ENCODE peak calls at places on chromosomes 3 and 15, in eight cellular contexts. Y is uterus, K is upper lobe of left lung, A is cardiac fibroblast, Q is endodermal cell, V is transverse colon, U is mammary epithelial cell, X is Peyer's patch. R is an unnamed sample.

GRCh38 chr3:152270944-152271343 is 2.2 kb downstream of the MBNL1 start:
- DNase-seq in K (no peak), V (no peak), A (no peak), U (no peak), X (no peak), Y (no peak), Q (no peak), R (peak)

GRCh38 chr15:84142888-84143337 is 92.7 kb upstream of the GOLGA6L4 start:
- DNase-seq in X (peak), Y (peak), V (peak), Q (peak), K (peak), U (peak), A (peak), R (peak)

GRCh38 chr3:194810076-194810475 is 124.4 kb downstream of the FAM43A start:
- DNase-seq in X (no peak), Y (no peak), V (no peak), K (no peak), A (no peak), U (no peak), Q (peak), R (no peak)

GRCh38 chr15:56894601-56895000 is 23.8 kb upstream of the TCF12 start:
- DNase-seq in Q (no peak), X (no peak), U (no peak), A (no peak), K (no peak), Y (no peak), V (no peak), R (no peak)

GRCh38 chr3:63864008-63864871 is 573 bp downstream of the ATXN7 start:
- DNase-seq in K (peak), X (peak), V (peak), U (peak), Q (peak), Y (peak), A (peak), R (no peak)

GRCh38 chr15:62119224-62119925 is 45.7 kb downstream of the C2CD4B start:
- DNase-seq in Q (no peak), U (peak), V (no peak), X (no peak), A (peak), Y (no peak), K (no peak), R (peak)

GRCh38 chr3:142888484-142889262 is at the start of gene PCOLCE2:
- DNase-seq in Y (peak), X (peak), U (peak), Q (peak), A (no peak), K (peak), V (peak), R (peak)

GRCh38 chr15:53978248-53978906 is at the start of gene UNC13C:
- DNase-seq in A (no peak), Q (peak), X (no peak), Y (peak), U (peak), K (peak), V (peak), R (no peak)

GRCh38 chr3:18233987-18234716 is 191.0 kb downstream of the SATB1 start:
- DNase-seq in Y (no peak), V (no peak), K (no peak), Q (peak), X (no peak), A (no peak), U (no peak), R (no peak)

GRCh38 chr3:163043074-163043473 is 1546.5 kb downstream of the OTOL1 start:
- DNase-seq in K (no peak), Q (no peak), U (no peak), X (no peak), V (no peak), A (peak), Y (no peak), R (peak)
- TF ChIP-seq CTCF in K (no peak), Q (peak), U (peak), X (no peak), V (peak), A (peak), Y (no peak), R (peak)

GRCh38 chr15:67148196-67148701 is 82.8 kb downstream of the SMAD3 start:
- DNase-seq in Q (no peak), V (no peak), X (no peak), A (peak), Y (no peak), U (peak), K (peak), R (peak)

GRCh38 chr15:67147410-67147949 is 82.1 kb downstream of the SMAD3 start:
- DNase-seq in V (no peak), X (no peak), Y (no peak), K (no peak), A (no peak), U (no peak), Q (no peak), R (no peak)

GRCh38 chr15:67152429-67152828 is 87.0 kb downstream of the SMAD3 start:
- DNase-seq in A (no peak), X (no peak), Y (no peak), U (no peak), K (no peak), V (no peak), Q (no peak), R (no peak)

GRCh38 chr15:67149068-67149841 is 83.9 kb downstream of the SMAD3 start:
- DNase-seq in V (no peak), K (no peak), Y (no peak), A (no peak), U (no peak), X (no peak), Q (no peak), R (no peak)

DNA sequence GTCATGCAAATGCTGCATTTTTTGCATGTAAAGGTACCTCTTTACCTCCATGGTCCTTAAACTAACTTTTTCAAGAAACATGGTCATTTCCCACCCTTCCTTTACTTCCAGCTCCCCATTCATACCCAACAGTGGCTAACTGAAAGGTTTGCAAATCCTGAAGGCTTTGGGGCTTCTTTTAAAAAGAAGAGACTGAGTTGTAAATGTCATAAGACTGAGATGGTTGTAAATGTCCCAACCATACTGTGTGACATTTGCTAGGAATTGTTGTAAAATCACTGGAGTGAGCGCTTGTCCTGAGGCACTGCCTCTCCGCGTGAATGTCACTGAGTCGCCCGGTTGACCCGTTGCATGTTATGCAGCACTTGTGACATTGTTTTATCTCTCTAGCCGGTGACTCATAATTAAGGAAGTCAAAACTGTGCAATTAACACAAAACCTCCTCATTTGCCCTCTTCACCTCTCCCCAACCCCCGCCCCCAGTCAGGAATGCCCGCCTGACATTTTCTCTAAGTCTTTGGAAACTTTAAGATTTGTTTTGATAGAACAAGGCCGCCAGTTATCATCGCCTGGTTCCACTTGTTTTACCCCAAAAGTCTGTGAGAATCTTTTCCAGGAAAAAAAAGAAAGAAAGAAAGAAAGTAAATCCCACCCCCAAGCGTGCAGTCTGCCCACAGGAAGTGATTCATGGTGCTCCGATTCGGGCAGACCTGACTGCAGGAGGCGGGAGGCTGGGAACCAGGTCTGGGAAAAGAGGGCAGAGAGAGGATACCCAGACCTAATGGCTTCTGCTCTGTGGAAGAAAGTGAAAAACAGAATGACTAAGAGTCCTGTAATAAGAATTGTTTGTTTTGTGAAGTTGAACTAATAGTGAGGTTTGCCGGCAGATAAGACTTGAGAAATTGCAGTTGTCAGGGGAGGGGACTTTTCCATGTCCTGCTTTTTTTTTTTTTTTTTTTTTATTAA is 84.7 kb downstream of the SMAD3 start:
- DNase-seq in A (peak), Q (peak), V (peak), U (peak), K (peak), X (no peak), Y (peak), R (peak)
- H3K4me3 ChIP-seq in A (no peak), Q (no peak), V (no peak), U (no peak), K (no peak), X (no peak), Y (no peak), R (peak)

DNA sequence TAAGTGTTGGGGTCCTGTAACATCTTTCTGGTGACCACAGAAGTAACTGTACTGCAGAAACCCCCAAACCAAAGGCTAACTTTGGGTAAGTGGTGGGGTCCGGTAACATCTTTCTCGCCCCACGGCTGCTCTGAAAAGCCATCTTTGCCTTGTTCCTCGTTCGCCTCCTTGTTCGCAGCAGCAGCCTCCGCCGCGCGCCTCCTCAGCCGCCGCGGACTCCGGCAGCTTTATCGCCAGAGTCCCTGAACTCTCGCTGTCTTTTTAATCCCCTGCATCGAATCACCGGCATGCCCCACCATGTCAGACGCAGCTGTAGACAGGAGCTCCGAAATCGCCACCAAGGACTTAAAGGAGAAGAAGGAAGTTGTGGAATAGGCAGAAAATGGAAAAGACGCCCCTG is 316.8 kb downstream of the TUSC7 start:
- DNase-seq in K (no peak), A (no peak), X (no peak), U (no peak), V (no peak), Y (no peak), Q (no peak), R (no peak)
- TF ChIP-seq CTCF in K (no peak), A (no peak), X (no peak), U (no peak), V (no peak), Y (no peak), Q (no peak), R (no peak)

GRCh38 chr3:30893678-30894325 is 659 bp downstream of the GADL1 start:
- DNase-seq in Q (no peak), K (no peak), V (no peak), Y (no peak), A (no peak), U (no peak), X (no peak), R (no peak)
- H3K4me3 ChIP-seq in Q (peak), K (peak), V (peak), Y (peak), A (no peak), U (no peak), X (no peak), R (peak)

DNA sequence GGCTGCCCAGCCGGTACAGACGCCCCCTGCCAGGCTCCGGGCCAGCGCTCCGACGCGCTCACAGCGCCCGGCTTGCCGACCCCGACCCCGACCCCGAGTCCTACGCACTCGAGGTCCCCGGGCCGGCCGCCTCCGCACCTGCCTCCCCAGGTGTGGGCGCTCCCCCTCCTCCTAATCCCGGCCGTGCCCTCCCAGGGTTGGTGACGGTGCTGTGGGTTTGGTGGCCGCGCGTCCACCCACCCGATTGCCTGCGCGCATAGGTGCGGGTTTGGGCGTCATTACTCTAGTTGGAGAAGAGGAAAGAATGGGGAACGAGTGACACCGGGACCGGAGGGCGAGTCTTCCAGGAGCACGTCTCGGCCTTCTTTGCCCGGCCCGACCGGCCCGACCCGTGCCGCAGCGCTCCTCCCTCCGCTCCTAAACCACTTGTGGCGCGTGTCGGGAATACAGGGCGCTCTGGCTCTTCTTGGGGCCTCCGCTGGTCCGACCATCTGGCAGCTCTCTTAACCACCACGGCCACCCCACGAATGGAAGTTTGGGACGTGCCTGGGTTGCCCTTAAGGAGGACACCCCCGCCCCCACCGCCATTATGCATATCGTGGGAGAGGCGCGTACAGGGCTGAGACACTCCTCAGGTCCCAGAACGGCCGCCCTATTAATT is 814 bp upstream of the THRB start:
- DNase-seq in Y (peak), A (no peak), K (peak), X (peak), V (peak), Q (peak), U (peak), R (no peak)
- TF ChIP-seq CTCF in Y (no peak), A (no peak), K (no peak), X (peak), V (peak), Q (peak), U (peak), R (no peak)

GRCh38 chr3:141249041-141249440 is 17.4 kb downstream of the PXYLP1 start:
- DNase-seq in U (no peak), V (no peak), Q (peak), Y (no peak), A (no peak), K (peak), X (no peak), R (no peak)

GRCh38 chr3:141248064-141248463 is 16.4 kb downstream of the PXYLP1 start:
- DNase-seq in V (no peak), A (no peak), X (no peak), Y (no peak), U (no peak), K (no peak), Q (no peak), R (no peak)

GRCh38 chr3:141243295-141243707 is 11.7 kb downstream of the PXYLP1 start:
- DNase-seq in U (no peak), K (no peak), A (peak), Q (peak), X (no peak), V (no peak), Y (no peak), R (no peak)

GRCh38 chr3:141246958-141247301 is 15.3 kb downstream of the PXYLP1 start:
- DNase-seq in V (no peak), A (no peak), Q (peak), K (no peak), Y (no peak), U (no peak), X (no peak), R (no peak)

DNA sequence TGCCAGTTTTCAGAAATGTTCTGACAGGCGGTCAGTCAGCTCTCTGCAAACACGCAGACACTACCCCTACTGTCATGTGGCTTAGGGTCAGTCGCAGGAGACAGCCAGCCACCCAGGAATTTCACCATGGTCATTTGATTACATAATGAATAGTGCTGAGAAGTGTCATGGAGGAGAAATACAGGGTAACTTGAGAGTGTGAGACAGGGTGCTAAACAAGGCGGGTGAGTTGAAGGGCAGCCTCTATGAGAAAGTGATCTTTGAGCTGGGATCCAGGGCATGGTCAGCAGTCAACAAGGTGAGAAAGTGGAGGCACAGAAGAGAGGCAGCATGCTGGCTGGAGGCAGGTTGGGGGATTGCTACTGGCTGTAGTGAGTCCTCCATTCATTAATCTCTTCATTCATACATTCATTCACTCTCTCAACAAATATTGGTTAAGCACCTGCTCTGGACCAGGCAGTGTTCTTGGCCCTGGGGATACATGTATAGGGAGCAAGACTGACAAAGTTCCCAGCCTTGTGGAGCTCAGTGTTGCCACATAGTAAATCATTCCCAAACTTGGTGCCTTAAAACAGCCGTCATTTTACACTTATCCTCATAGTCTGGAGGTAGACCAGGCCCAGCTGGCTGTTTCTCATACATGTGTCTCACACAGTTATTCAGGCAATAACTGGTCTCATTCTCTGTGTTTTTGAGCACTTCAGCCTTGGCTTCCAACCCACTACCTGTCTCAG is 14.8 kb downstream of the PXYLP1 start:
- DNase-seq in A (no peak), Y (no peak), K (no peak), X (no peak), Q (peak), U (no peak), V (no peak), R (no peak)
- H3K4me3 ChIP-seq in A (no peak), Y (no peak), K (no peak), X (no peak), Q (no peak), U (no peak), V (no peak), R (no peak)

GRCh38 chr3:112670824-112671223 is 29.9 kb upstream of the CCDC80 start:
- DNase-seq in X (no peak), A (no peak), V (no peak), K (no peak), U (no peak), Y (no peak), Q (no peak), R (no peak)

GRCh38 chr3:112672716-112673506 is 32.0 kb upstream of the CCDC80 start:
- DNase-seq in V (no peak), A (no peak), K (no peak), U (no peak), X (no peak), Y (no peak), Q (no peak), R (no peak)

GRCh38 chr3:112675349-112675748 is 34.4 kb upstream of the CCDC80 start:
- DNase-seq in K (no peak), U (no peak), V (no peak), Y (peak), Q (no peak), X (no peak), A (peak), R (no peak)

GRCh38 chr3:112675943-112676530 is 35.1 kb upstream of the CCDC80 start:
- DNase-seq in V (no peak), Y (no peak), K (no peak), U (no peak), X (no peak), Q (no peak), A (no peak), R (no peak)

GRCh38 chr3:112671930-112672715 is 31.2 kb upstream of the CCDC80 start:
- DNase-seq in Y (no peak), X (no peak), K (no peak), Q (no peak), V (no peak), U (peak), A (peak), R (peak)
- TF ChIP-seq CTCF in Y (no peak), X (no peak), K (no peak), Q (no peak), V (no peak), U (no peak), A (no peak), R (no peak)

GRCh38 chr3:184336484-184337230 is 743 bp upstream of the FAM131A start:
- DNase-seq in Y (peak), K (peak), V (peak), A (peak), X (no peak), U (peak), Q (peak), R (peak)
- H3K4me3 ChIP-seq in Y (peak), K (peak), V (peak), A (peak), X (peak), U (peak), Q (peak), R (peak)

GRCh38 chr3:123584988-123585937 is at the start of gene HACD2:
- DNase-seq in Y (peak), K (peak), V (peak), A (peak), Q (peak), X (peak), U (peak), R (peak)

GRCh38 chr3:123586966-123587365 is 2.1 kb upstream of the HACD2 start:
- DNase-seq in A (peak), U (peak), K (no peak), Y (no peak), Q (no peak), X (no peak), V (no peak), R (peak)

GRCh38 chr3:123587399-123587798 is 2.5 kb upstream of the HACD2 start:
- DNase-seq in V (no peak), X (no peak), K (no peak), Q (peak), A (no peak), Y (no peak), U (no peak), R (no peak)

GRCh38 chr3:123584284-123584987 is 417 bp downstream of the HACD2 start:
- DNase-seq in Y (no peak), Q (no peak), U (peak), V (peak), X (no peak), K (peak), A (peak), R (no peak)

GRCh38 chr3:123586131-123586530 is 1.3 kb upstream of the HACD2 start:
- DNase-seq in K (peak), X (peak), A (peak), V (peak), U (peak), Y (no peak), Q (peak), R (peak)
- TF ChIP-seq CTCF in K (no peak), X (no peak), A (no peak), V (no peak), U (no peak), Y (no peak), Q (no peak), R (no peak)

R was measured in AG10803.